ENCODE peak calls at places on chromosomes 11 and 22, in five cellular contexts. One of them, this sample, is unnamed.

GRCh38 chr11:122494171-122494570 is 161.4 kb upstream of the UBASH3B start:
- DNase-seq in spleen: no peak
- DNase-seq in fibroblast of mammary gland: no peak
- DNase-seq in suprapubic skin: no peak
- DNase-seq in astrocyte of the spinal cord: no peak
- DNase-seq in this sample: no peak

GRCh38 chr11:45155058-45155551 is 8.7 kb downstream of the PRDM11 start:
- DNase-seq in fibroblast of mammary gland: peak; percentile 20
- DNase-seq in spleen: peak; percentile 51
- DNase-seq in suprapubic skin: no peak
- DNase-seq in astrocyte of the spinal cord: no peak
- DNase-seq in this sample: no peak

GRCh38 chr11:29959488-29959887 is 57.3 kb downstream of the KCNA4 start:
- DNase-seq in fibroblast of mammary gland: no peak
- DNase-seq in spleen: no peak
- DNase-seq in suprapubic skin: no peak
- DNase-seq in astrocyte of the spinal cord: no peak
- DNase-seq in this sample: no peak

GRCh38 chr11:99592241-99592640 is 571.5 kb downstream of the CNTN5 start:
- DNase-seq in astrocyte of the spinal cord: no peak
- DNase-seq in fibroblast of mammary gland: peak; percentile 22
- DNase-seq in suprapubic skin: no peak
- DNase-seq in spleen: no peak
- DNase-seq in this sample: no peak

GRCh38 chr22:50087646-50088045 is 2.2 kb upstream of the MOV10L1 start:
- DNase-seq in suprapubic skin: no peak
- DNase-seq in spleen: peak; percentile 30
- DNase-seq in astrocyte of the spinal cord: no peak
- DNase-seq in fibroblast of mammary gland: no peak
- DNase-seq in this sample: no peak

GRCh38 chr11:11860103-11860979 is 18.6 kb downstream of the USP47 start:
- DNase-seq in fibroblast of mammary gland: peak; percentile 61
- DNase-seq in suprapubic skin: no peak
- DNase-seq in spleen: no peak
- DNase-seq in astrocyte of the spinal cord: no peak
- DNase-seq in this sample: no peak

GRCh38 chr11:132576706-132577105 is 955.6 kb downstream of the OPCML start:
- DNase-seq in spleen: no peak
- DNase-seq in fibroblast of mammary gland: peak; percentile 39
- DNase-seq in suprapubic skin: no peak
- DNase-seq in astrocyte of the spinal cord: peak; percentile 90
- DNase-seq in this sample: peak; percentile 36

GRCh38 chr22:30175743-30176288 is 70.7 kb downstream of the LIF start:
- DNase-seq in suprapubic skin: no peak
- DNase-seq in astrocyte of the spinal cord: no peak
- DNase-seq in fibroblast of mammary gland: no peak
- DNase-seq in spleen: no peak
- DNase-seq in this sample: no peak

GRCh38 chr11:64765291-64765803 is 5.6 kb upstream of the PYGM start:
- DNase-seq in suprapubic skin: peak; percentile 64
- DNase-seq in astrocyte of the spinal cord: no peak
- DNase-seq in fibroblast of mammary gland: no peak
- DNase-seq in spleen: peak; percentile 79
- DNase-seq in this sample: peak; percentile 78

GRCh38 chr11:85826096-85826855 is 15.3 kb upstream of the SYTL2 start:
- DNase-seq in fibroblast of mammary gland: peak; percentile 60
- DNase-seq in spleen: no peak
- DNase-seq in astrocyte of the spinal cord: peak; percentile 39
- DNase-seq in suprapubic skin: no peak
- DNase-seq in this sample: peak; percentile 68

GRCh38 chr11:15750535-15751297 is 605.6 kb downstream of the SOX6 start:
- DNase-seq in fibroblast of mammary gland: no peak
- DNase-seq in astrocyte of the spinal cord: no peak
- DNase-seq in suprapubic skin: no peak
- DNase-seq in spleen: no peak
- DNase-seq in this sample: no peak

GRCh38 chr11:120195601-120196289 is 15.1 kb upstream of the OAF start:
- DNase-seq in fibroblast of mammary gland: no peak
- DNase-seq in suprapubic skin: no peak
- DNase-seq in spleen: peak; percentile 53
- DNase-seq in astrocyte of the spinal cord: no peak
- DNase-seq in this sample: no peak

GRCh38 chr22:17339095-17339693 is 30.1 kb upstream of the CECR2 start:
- DNase-seq in astrocyte of the spinal cord: no peak
- DNase-seq in spleen: no peak
- DNase-seq in fibroblast of mammary gland: no peak
- DNase-seq in suprapubic skin: no peak
- DNase-seq in this sample: no peak

GRCh38 chr22:19848298-19849224 is 6.1 kb downstream of the GNB1L start:
- DNase-seq in spleen: no peak
- DNase-seq in astrocyte of the spinal cord: no peak
- DNase-seq in suprapubic skin: no peak
- DNase-seq in fibroblast of mammary gland: peak; percentile 34
- DNase-seq in this sample: peak; percentile 49

GRCh38 chr11:128207861-128208321 is 379.5 kb downstream of the ETS1 start:
- DNase-seq in astrocyte of the spinal cord: peak; percentile 92
- DNase-seq in spleen: no peak
- DNase-seq in suprapubic skin: no peak
- DNase-seq in fibroblast of mammary gland: peak; percentile 99
- DNase-seq in this sample: no peak

GRCh38 chr11:30876656-30877371 is 290.7 kb upstream of the MPPED2 start:
- DNase-seq in spleen: no peak
- DNase-seq in fibroblast of mammary gland: no peak
- DNase-seq in astrocyte of the spinal cord: no peak
- DNase-seq in suprapubic skin: no peak
- DNase-seq in this sample: no peak

This sample was measured in H7.